ENCODE peak calls at places on chromosome 2, in four cellular contexts. V is tibial nerve, Y is HCT116, S is ovary. W is an unnamed sample.
A peak's percentile ranks its signal among the peaks of the same experiment; 100 is the strongest.

GRCh38 chr2:222611684-222612083 is 44.2 kb downstream of the FARSB start:
- DNase-seq in V (no peak), S (no peak), Y (no peak), W (peak; percentile 35)

GRCh38 chr2:214057986-214058385 is 352.9 kb upstream of the VWC2L start:
- DNase-seq in V (no peak), Y (no peak), S (no peak), W (no peak)

GRCh38 chr2:47299555-47299954 is 103.4 kb upstream of the MSH2 start:
- DNase-seq in S (no peak), Y (no peak), V (no peak), W (no peak)

GRCh38 chr2:150639917-150640538 is 152.6 kb upstream of the RND3 start:
- DNase-seq in S (no peak), Y (no peak), V (peak; percentile 17), W (no peak)

GRCh38 chr2:123179526-123179925 is 845.6 kb upstream of the CNTNAP5 start:
- DNase-seq in V (no peak), Y (no peak), S (no peak), W (no peak)

GRCh38 chr2:187874786-187875185 is 320.6 kb upstream of the TFPI start:
- DNase-seq in S (no peak), V (no peak), Y (no peak), W (no peak)

GRCh38 chr2:235162544-235163197 is 210.9 kb downstream of the SH3BP4 start:
- DNase-seq in S (no peak), V (no peak), Y (no peak), W (no peak)

GRCh38 chr2:240902615-240903041 is 3.5 kb upstream of the CROCC2 start:
- DNase-seq in V (no peak), Y (no peak), S (peak; percentile 13), W (peak; percentile 17)

GRCh38 chr2:205754924-205755321 is 72.6 kb downstream of the NRP2 start:
- DNase-seq in S (peak; percentile 53), Y (peak; percentile 62), V (peak; percentile 32), W (no peak)

GRCh38 chr2:74501335-74502071 is 2.1 kb upstream of the LBX2 start:
- DNase-seq in Y (no peak), V (no peak), S (no peak), W (no peak)

GRCh38 chr2:16092861-16093638 is 152.7 kb downstream of the MYCN start:
- DNase-seq in Y (no peak), V (no peak), S (no peak), W (no peak)

GRCh38 chr2:239399404-239399999 is 1.3 kb downstream of the HDAC4 start:
- DNase-seq in Y (no peak), V (peak; percentile 31), S (peak; percentile 68), W (no peak)

GRCh38 chr2:172811027-172811426 is 75.4 kb downstream of the RAPGEF4 start:
- DNase-seq in S (no peak), Y (no peak), V (no peak), W (no peak)

DNA sequence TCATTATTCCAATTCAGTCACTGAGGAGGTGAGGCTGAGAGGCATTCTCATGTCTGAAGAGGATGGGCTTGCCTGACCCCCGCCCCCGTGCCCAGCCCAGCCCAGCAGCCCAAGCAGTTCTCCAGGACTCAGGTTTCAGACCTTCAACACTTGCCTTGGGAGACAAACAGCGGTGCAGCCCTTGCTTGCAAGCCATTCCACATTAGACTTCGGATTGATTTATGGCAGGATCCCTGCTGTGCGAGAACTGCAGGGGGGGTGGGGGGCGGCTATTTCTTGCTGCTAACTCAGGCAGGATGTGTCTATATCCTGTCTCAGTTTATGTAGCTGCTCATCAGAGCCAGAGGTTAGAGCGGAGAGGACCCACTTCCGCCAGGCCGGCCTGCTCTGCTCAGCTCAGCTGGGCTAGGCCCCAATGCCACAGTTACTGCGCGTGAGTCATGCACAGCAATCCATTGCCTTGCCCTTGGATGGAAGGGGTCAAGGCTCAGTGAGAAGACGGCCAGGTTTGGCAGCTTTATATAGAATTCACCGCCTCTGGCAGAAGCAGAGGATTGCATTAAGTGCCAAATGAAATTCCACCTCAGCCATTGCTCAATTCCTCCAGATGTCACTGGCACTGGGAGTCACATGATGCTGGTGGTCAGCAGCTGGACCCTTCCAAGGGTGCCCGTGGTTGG is 1.8 kb downstream of the GYPC start:
- DNase-seq in V (peak; percentile 63), S (peak; percentile 88), Y (peak; percentile 63), W (peak; percentile 77)
- TF ChIP-seq POLR2A in V (no peak), S (peak; percentile 41), Y (no peak), W (peak; percentile 61)

DNA sequence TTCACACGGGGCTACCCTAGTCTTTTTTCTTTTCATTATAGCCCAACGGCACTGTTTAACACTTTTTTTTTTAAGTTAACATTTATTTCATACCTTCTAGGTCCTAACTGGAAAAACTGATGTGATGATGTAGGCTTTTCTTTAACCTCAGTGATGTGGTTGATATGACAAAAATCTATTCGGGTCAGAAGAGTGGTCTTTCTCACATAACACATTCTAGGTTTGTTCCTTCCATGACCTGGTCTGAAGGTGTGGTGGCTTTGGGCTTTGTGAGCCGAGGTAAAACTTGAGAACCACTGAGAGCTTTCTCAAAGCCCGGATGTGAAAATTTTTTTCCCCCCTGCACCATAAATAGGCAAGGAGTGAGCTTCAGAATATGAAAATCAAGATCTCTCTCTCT is 44.2 kb downstream of the GPD2 start:
- DNase-seq in S (no peak), V (no peak), Y (no peak), W (no peak)
- TF ChIP-seq POLR2A in S (no peak), V (no peak), Y (no peak), W (no peak)

GRCh38 chr2:231167745-231168459 is 30.5 kb upstream of the ARMC9 start:
- DNase-seq in V (no peak), S (no peak), Y (no peak), W (no peak)
- TF ChIP-seq POLR2A in V (no peak), S (no peak), Y (no peak), W (no peak)

DNA sequence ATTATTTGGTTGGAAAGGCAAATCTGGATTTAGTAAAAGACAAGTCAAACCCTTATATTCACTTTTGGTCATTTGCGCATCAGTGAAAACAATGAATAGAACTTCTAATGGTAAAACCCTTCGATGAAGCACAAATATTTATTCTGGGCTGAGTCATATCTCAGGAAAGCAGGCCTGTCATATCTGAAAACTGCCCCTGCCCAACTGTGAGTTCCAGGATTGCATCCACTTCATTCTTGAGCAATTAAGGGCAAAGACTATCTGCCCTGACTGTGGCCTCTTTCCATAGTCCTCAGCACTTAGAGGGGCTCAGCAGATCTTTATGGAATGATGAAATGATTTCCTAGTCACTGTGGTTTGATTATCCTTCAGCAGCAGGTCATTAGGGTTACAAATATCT is 795.2 kb upstream of the ID2 start:
- DNase-seq in Y (no peak), V (no peak), S (no peak), W (no peak)
- TF ChIP-seq POLR2A in Y (no peak), V (no peak), S (no peak), W (no peak)